ENCODE peak calls at places on chromosome 3, in six cellular contexts. One of them, this sample, is unnamed.

GRCh38 chr3:104628185-104628789 is 738.4 kb upstream of the ALCAM start:
- DNase-seq in body of pancreas: no peak
- DNase-seq in GM12865: peak
- DNase-seq in H4: peak
- DNase-seq in A172: peak
- DNase-seq in adipocyte: peak
- DNase-seq in this sample: no peak

GRCh38 chr3:136958931-136959330 is 1.1 kb downstream of the IL20RB start:
- DNase-seq in body of pancreas: no peak
- DNase-seq in adipocyte: no peak
- DNase-seq in H4: no peak
- DNase-seq in A172: no peak
- DNase-seq in GM12865: no peak
- DNase-seq in this sample: no peak

GRCh38 chr3:53643757-53644156 is 149.3 kb downstream of the CACNA1D start:
- DNase-seq in H4: no peak
- DNase-seq in adipocyte: no peak
- DNase-seq in A172: no peak
- DNase-seq in GM12865: no peak
- DNase-seq in body of pancreas: no peak
- DNase-seq in this sample: no peak

GRCh38 chr3:52232279-52233107 is 6.5 kb downstream of the TWF2 start:
- DNase-seq in A172: no peak
- DNase-seq in body of pancreas: no peak
- DNase-seq in H4: no peak
- DNase-seq in adipocyte: no peak
- DNase-seq in GM12865: no peak
- DNase-seq in this sample: no peak

GRCh38 chr3:102053375-102053989 is 204.2 kb downstream of the NFKBIZ start:
- DNase-seq in body of pancreas: no peak
- DNase-seq in adipocyte: peak
- DNase-seq in A172: peak
- DNase-seq in GM12865: peak
- DNase-seq in H4: no peak
- DNase-seq in this sample: no peak

GRCh38 chr3:52402706-52403270 is 42.1 kb downstream of the SEMA3G start:
- DNase-seq in adipocyte: no peak
- DNase-seq in H4: no peak
- DNase-seq in A172: no peak
- DNase-seq in body of pancreas: peak
- DNase-seq in GM12865: no peak
- DNase-seq in this sample: no peak

GRCh38 chr3:187709155-187709554 is 6.8 kb upstream of the RTP2 start:
- DNase-seq in body of pancreas: no peak
- DNase-seq in H4: peak
- DNase-seq in A172: no peak
- DNase-seq in adipocyte: no peak
- DNase-seq in GM12865: no peak
- DNase-seq in this sample: no peak

GRCh38 chr3:136960838-136961836 is 3.4 kb downstream of the IL20RB start:
- DNase-seq in A172: peak
- DNase-seq in body of pancreas: no peak
- DNase-seq in H4: peak
- DNase-seq in GM12865: no peak
- DNase-seq in adipocyte: peak
- DNase-seq in this sample: no peak

GRCh38 chr3:171190668-171191067 is 164.1 kb upstream of the SLC2A2 start:
- DNase-seq in adipocyte: no peak
- DNase-seq in A172: peak
- DNase-seq in GM12865: no peak
- DNase-seq in H4: no peak
- DNase-seq in body of pancreas: no peak
- DNase-seq in this sample: no peak

GRCh38 chr3:140198242-140198641 is 263.3 kb downstream of the CLSTN2 start:
- DNase-seq in body of pancreas: no peak
- DNase-seq in H4: no peak
- DNase-seq in adipocyte: no peak
- DNase-seq in A172: no peak
- DNase-seq in GM12865: no peak
- DNase-seq in this sample: peak

GRCh38 chr3:52289747-52290595 is 2.3 kb downstream of the GLYCTK start:
- DNase-seq in body of pancreas: peak
- DNase-seq in adipocyte: no peak
- DNase-seq in GM12865: no peak
- DNase-seq in H4: no peak
- DNase-seq in A172: no peak
- DNase-seq in this sample: no peak

GRCh38 chr3:44957986-44958385 is 18.0 kb downstream of the ZDHHC3 start:
- DNase-seq in body of pancreas: no peak
- DNase-seq in H4: no peak
- DNase-seq in adipocyte: no peak
- DNase-seq in A172: no peak
- DNase-seq in GM12865: no peak
- DNase-seq in this sample: no peak

GRCh38 chr3:127101411-127102067 is 91.4 kb upstream of the PRR23E start:
- DNase-seq in body of pancreas: no peak
- DNase-seq in adipocyte: no peak
- DNase-seq in A172: no peak
- DNase-seq in GM12865: no peak
- DNase-seq in H4: no peak
- DNase-seq in this sample: no peak

GRCh38 chr3:31895471-31895870 is 85.6 kb downstream of the OSBPL10 start:
- DNase-seq in H4: no peak
- DNase-seq in GM12865: no peak
- DNase-seq in A172: no peak
- DNase-seq in body of pancreas: no peak
- DNase-seq in adipocyte: peak
- DNase-seq in this sample: no peak

GRCh38 chr3:165125836-165126235 is 47.5 kb upstream of the SI start:
- DNase-seq in body of pancreas: no peak
- DNase-seq in H4: peak
- DNase-seq in A172: no peak
- DNase-seq in GM12865: no peak
- DNase-seq in adipocyte: no peak
- DNase-seq in this sample: no peak

GRCh38 chr3:112642912-112643506 is 2.1 kb upstream of the CCDC80 start:
- DNase-seq in A172: peak
- DNase-seq in body of pancreas: peak
- DNase-seq in H4: peak
- DNase-seq in GM12865: peak
- DNase-seq in adipocyte: peak
- DNase-seq in this sample: peak

GRCh38 chr3:33269385-33269784 is 7.9 kb upstream of the FBXL2 start:
- DNase-seq in GM12865: no peak
- DNase-seq in body of pancreas: no peak
- DNase-seq in A172: no peak
- DNase-seq in H4: no peak
- DNase-seq in adipocyte: no peak
- DNase-seq in this sample: no peak

GRCh38 chr3:147656023-147656422 is 246.9 kb downstream of the ZIC1 start:
- DNase-seq in body of pancreas: no peak
- DNase-seq in H4: peak
- DNase-seq in A172: peak
- DNase-seq in adipocyte: no peak
- DNase-seq in GM12865: no peak
- DNase-seq in this sample: no peak

GRCh38 chr3:30539772-30540171 is 66.6 kb upstream of the TGFBR2 start:
- DNase-seq in adipocyte: no peak
- DNase-seq in GM12865: no peak
- DNase-seq in body of pancreas: no peak
- DNase-seq in A172: peak
- DNase-seq in H4: no peak
- DNase-seq in this sample: no peak

GRCh38 chr3:169771651-169772529 is 1.3 kb upstream of the MYNN start:
- DNase-seq in adipocyte: peak
- DNase-seq in body of pancreas: peak
- DNase-seq in A172: peak
- DNase-seq in GM12865: peak
- DNase-seq in H4: peak
- DNase-seq in this sample: peak

GRCh38 chr3:52784021-52784621 is 6.7 kb downstream of the ITIH1 start:
- DNase-seq in adipocyte: no peak
- DNase-seq in A172: no peak
- DNase-seq in H4: no peak
- DNase-seq in body of pancreas: peak
- DNase-seq in GM12865: no peak
- DNase-seq in this sample: no peak